ENCODE peak calls at places on chromosomes 1 and 21, in five cellular contexts. L is IMR-90, E is body of pancreas, H is tibial nerve, U is transverse colon. P is an unnamed sample. For H3K4me1, the result is how much of the 10 kb centered on the place peaks cover.

GRCh38 chr1:108893141-108893530 is 16.4 kb downstream of the GPSM2 start:
- DNase-seq in L (peak), E (no peak), H (no peak), U (no peak), P (no peak)

GRCh38 chr1:67273591-67273990 is 34.1 kb upstream of the IL12RB2 start:
- DNase-seq in L (no peak), E (no peak), H (no peak), U (no peak), P (no peak)

GRCh38 chr1:85494074-85494956 is 29.4 kb upstream of the DDAH1 start:
- DNase-seq in L (no peak), E (no peak), H (no peak), U (no peak), P (no peak)

GRCh38 chr1:88779880-88780279 is 95.8 kb downstream of the PKN2 start:
- DNase-seq in L (no peak), E (no peak), H (no peak), U (no peak), P (no peak)

GRCh38 chr1:8871539-8871935 is 6.9 kb downstream of the ENO1 start:
- DNase-seq in L (no peak), E (peak), H (no peak), U (peak), P (no peak)

GRCh38 chr1:95169544-95169943 is 52.4 kb downstream of the TLCD4 start:
- DNase-seq in L (no peak), E (no peak), H (no peak), U (no peak), P (no peak)

GRCh38 chr1:33610391-33610790 is 137.9 kb downstream of the ZSCAN20 start:
- DNase-seq in L (no peak), E (no peak), H (no peak), U (no peak), P (no peak)

GRCh38 chr1:39802496-39803260 is 14.0 kb upstream of the BMP8B start:
- DNase-seq in L (no peak), E (no peak), H (no peak), U (no peak), P (no peak)

GRCh38 chr1:44531785-44532566 is 126.9 kb downstream of the RNF220 start:
- DNase-seq in L (peak), E (no peak), H (no peak), U (no peak), P (no peak)

GRCh38 chr1:4708853-4709507 is 54.6 kb downstream of the AJAP1 start:
- DNase-seq in L (no peak), E (no peak), H (no peak), U (no peak), P (no peak)

GRCh38 chr1:213507472-213508223 is 456.6 kb downstream of the RPS6KC1 start:
- DNase-seq in L (no peak), E (no peak), H (no peak), U (no peak), P (no peak)

GRCh38 chr1:145889722-145890121 is 4.1 kb upstream of the ANKRD35 start:
- DNase-seq in L (no peak), E (no peak), H (no peak), U (no peak), P (no peak)

GRCh38 chr1:42157667-42158066 is 4.5 kb downstream of the GUCA2B start:
- DNase-seq in L (no peak), E (no peak), H (no peak), U (no peak), P (no peak)

GRCh38 chr1:203512830-203513578 is 19.1 kb downstream of the OPTC start:
- DNase-seq in L (peak), E (no peak), H (no peak), U (peak), P (peak)

GRCh38 chr21:36113647-36114428 is 21.0 kb upstream of the CBR3 start:
- DNase-seq in L (no peak), E (no peak), H (no peak), U (peak), P (peak)

GRCh38 chr1:172449585-172450523 is 6.0 kb upstream of the PIGC start:
- DNase-seq in L (peak), E (peak), H (no peak), U (peak), P (no peak)

GRCh38 chr1:223358826-223359225 is 5.2 kb downstream of the SUSD4 start:
- DNase-seq in L (no peak), E (no peak), H (no peak), U (no peak), P (no peak)

GRCh38 chr21:31310750-31311149 is 33.3 kb downstream of the TIAM1 start:
- DNase-seq in L (peak), E (no peak), H (no peak), U (no peak), P (peak)

GRCh38 chr1:44031900-44032817 is 897 bp upstream of the SLC6A9 start:
- DNase-seq in L (peak), E (peak), H (no peak), U (peak), P (no peak)

GRCh38 chr1:110309768-110310167 is 29.4 kb upstream of the RBM15 start:
- DNase-seq in L (peak), E (no peak), H (no peak), U (no peak), P (no peak)

GRCh38 chr21:38913120-38913975 is 107.6 kb downstream of the ETS2 start:
- DNase-seq in L (peak), E (peak), H (peak), U (peak), P (peak)

GRCh38 chr1:44801491-44802305 is 1.5 kb downstream of the PLK3 start:
- DNase-seq in L (no peak), E (peak), H (no peak), U (peak), P (no peak)

GRCh38 chr1:64942118-64942517 is 24.2 kb downstream of the JAK1 start:
- DNase-seq in L (no peak), E (no peak), H (no peak), U (no peak), P (no peak)

GRCh38 chr1:228972576-228972975 is 237.3 kb downstream of the RHOU start:
- DNase-seq in L (no peak), E (no peak), H (no peak), U (no peak), P (no peak)

GRCh38 chr1:93591833-93592635 is 89.6 kb downstream of the BCAR3 start:
- DNase-seq in L (no peak), E (peak), H (no peak), U (peak), P (peak)
- TF ChIP-seq POLR2A in L (no peak), E (no peak), H (no peak), U (peak), P (no peak)

DNA sequence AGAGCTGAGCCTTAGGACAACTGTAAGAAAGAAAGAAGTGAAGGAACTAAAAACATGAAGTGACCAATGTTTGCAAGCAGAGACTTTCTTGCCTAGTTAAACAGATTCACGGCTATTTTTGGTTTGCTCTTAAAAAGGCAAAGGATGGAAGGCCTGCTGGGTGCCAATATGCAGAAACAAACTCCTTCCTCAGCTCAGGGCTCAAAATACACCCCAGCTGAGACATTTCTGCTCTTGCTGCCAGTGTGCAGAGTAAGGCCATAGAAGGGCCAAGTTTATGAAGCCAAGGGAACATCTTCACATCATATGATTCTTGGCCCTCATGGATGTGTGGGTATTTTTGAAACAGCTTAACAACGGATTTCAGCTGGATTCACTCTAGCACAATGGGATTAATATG is 70.8 kb downstream of the CAPZB start:
- DNase-seq in L (no peak), E (no peak), H (no peak), U (no peak), P (no peak)
- H3K4me1 ChIP-seq in L (under half), E (under half), H (under half), U (half or more), P (under half)

DNA sequence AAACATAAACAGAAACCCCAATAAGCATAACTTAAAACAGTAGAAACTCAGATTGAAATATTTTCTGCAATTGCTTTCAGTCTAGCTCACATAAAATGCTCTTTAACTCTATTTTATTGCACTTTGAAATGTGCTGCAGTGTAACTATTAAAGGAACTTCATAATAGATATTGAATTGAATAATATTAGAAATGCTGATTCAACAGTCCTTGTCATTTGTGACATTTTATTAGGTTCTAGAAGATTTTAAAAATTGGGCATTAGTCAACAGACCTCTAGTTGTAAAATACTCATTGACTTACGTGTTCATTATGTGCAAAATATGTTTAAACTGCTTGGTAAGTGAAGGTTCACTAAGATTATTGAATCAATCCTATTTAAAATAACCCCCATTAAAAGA is 1422.3 kb downstream of the PLA2G4A start:
- DNase-seq in L (no peak), E (no peak), H (no peak), U (no peak), P (no peak)
- H3K27ac ChIP-seq in L (no peak), E (no peak), H (no peak), U (no peak), P (no peak)

GRCh38 chr1:21668232-21669032 is 725 bp downstream of the RAP1GAP start:
- DNase-seq in L (no peak), E (peak), H (no peak), U (no peak), P (no peak)

GRCh38 chr1:21670956-21671902 is 2.1 kb upstream of the RAP1GAP start:
- DNase-seq in L (no peak), E (no peak), H (no peak), U (no peak), P (no peak)

GRCh38 chr1:21670059-21670881 is 1.1 kb upstream of the RAP1GAP start:
- DNase-seq in L (no peak), E (no peak), H (no peak), U (no peak), P (no peak)

GRCh38 chr1:21669033-21669286 is 197 bp downstream of the RAP1GAP start:
- DNase-seq in L (no peak), E (no peak), H (no peak), U (no peak), P (no peak)

DNA sequence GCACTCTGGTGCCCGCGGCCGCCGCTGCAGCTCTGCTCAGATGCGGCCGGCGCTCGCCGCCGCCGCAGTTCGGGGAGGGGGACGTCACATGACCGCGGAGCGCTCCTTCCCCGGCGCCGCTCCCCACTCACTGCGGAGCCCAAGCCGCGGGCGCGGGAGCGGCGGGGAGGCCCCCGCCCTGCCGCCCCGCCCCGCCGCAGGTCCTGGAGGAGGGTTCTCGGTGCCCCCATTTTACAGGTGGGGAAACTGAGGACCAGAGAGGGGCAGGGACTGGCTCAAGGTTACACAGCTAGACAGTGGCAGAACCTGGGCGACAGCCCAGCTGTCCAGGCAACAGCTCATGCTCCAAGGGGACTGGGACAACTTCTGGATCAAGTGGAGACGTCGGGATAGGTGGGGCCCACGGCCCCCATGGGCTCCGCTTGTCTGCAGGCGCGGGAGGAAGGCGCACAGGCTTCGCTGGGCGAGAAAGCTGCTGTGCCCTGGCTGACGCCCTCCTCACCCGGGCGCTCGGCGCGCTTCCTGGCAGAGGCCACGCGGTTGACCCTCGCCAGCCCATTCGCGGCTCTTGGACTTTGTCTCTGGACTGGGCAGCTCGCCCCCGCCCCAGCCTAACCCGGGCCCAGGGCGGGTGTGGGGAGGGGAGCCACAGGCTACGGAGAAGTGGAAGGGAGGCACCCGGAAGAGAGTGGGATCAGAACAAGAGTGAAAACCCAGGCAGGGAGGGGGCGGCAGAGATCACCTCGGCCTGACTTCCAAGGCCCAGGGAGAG is at the start of gene RAP1GAP:
- DNase-seq in L (no peak), E (peak), H (no peak), U (peak), P (peak)
- TF ChIP-seq POLR2A in L (no peak), E (peak), H (no peak), U (no peak), P (no peak)

GRCh38 chr1:154714638-154715037 is 106.7 kb upstream of the ADAR start:
- DNase-seq in L (peak), E (no peak), H (no peak), U (peak), P (no peak)

GRCh38 chr1:154716012-154716411 is 108.0 kb upstream of the ADAR start:
- DNase-seq in L (no peak), E (no peak), H (no peak), U (no peak), P (no peak)

GRCh38 chr1:154714070-154714623 is 106.2 kb upstream of the ADAR start:
- DNase-seq in L (no peak), E (no peak), H (no peak), U (no peak), P (no peak)

GRCh38 chr1:154716614-154717372 is 108.8 kb upstream of the ADAR start:
- DNase-seq in L (no peak), E (no peak), H (no peak), U (no peak), P (no peak)

DNA sequence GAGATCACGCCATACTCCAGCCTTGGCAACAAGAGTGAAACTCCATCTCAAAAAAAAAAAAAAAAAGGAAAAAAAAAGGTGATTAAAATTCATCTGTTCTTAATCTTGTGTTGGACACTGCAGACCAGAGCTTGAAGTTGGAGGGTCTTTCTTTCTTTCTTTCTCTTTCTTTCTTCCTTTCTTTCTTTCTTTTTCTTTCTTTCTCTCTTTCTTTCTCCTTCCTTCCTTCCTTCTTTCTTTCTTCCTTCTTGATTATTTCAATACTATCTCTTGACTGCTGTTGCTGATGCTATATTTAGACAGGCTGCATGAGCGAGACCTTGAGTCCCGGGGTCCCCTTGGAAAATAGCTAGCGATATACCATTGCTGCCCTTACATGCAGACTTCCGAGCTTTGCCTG is 107.4 kb upstream of the ADAR start:
- DNase-seq in L (no peak), E (no peak), H (no peak), U (no peak), P (no peak)
- H3K4me1 ChIP-seq in L (under half), E (under half), H (under half), U (under half), P (under half)

GRCh38 chr21:15682182-15682895 is 47.4 kb upstream of the USP25 start:
- DNase-seq in L (peak), E (no peak), H (no peak), U (no peak), P (no peak)
- H3K27ac ChIP-seq in L (peak), E (no peak), H (no peak), U (no peak), P (no peak)

GRCh38 chr1:159914252-159915018 is 10.9 kb downstream of the TAGLN2 start:
- DNase-seq in L (no peak), E (peak), H (no peak), U (no peak), P (no peak)

GRCh38 chr1:159916240-159917051 is 8.9 kb downstream of the TAGLN2 start:
- DNase-seq in L (peak), E (peak), H (no peak), U (no peak), P (no peak)

GRCh38 chr1:159911668-159912067 is 11.7 kb upstream of the CFAP45 start:
- DNase-seq in L (no peak), E (no peak), H (no peak), U (no peak), P (no peak)

GRCh38 chr1:159915571-159916239 is 9.6 kb downstream of the TAGLN2 start:
- DNase-seq in L (no peak), E (no peak), H (no peak), U (no peak), P (no peak)

GRCh38 chr1:159913451-159914192 is 11.7 kb downstream of the TAGLN2 start:
- DNase-seq in L (no peak), E (peak), H (no peak), U (no peak), P (peak)
- TF ChIP-seq POLR2A in L (no peak), E (no peak), H (no peak), U (no peak), P (no peak)

GRCh38 chr1:153465728-153466625 is 5.5 kb upstream of the S100A7 start:
- DNase-seq in L (peak), E (peak), H (peak), U (peak), P (no peak)
- H3K4me1 ChIP-seq in L (under half), E (under half), H (under half), U (under half), P (under half)

GRCh38 chr1:16960560-16961296 is 19.7 kb downstream of the MFAP2 start:
- DNase-seq in L (peak), E (peak), H (peak), U (peak), P (peak)
- H3K27ac ChIP-seq in L (no peak), E (peak), H (no peak), U (peak), P (peak)

GRCh38 chr1:226734611-226735153 is 4.4 kb downstream of the ITPKB start:
- DNase-seq in L (no peak), E (no peak), H (no peak), U (no peak), P (no peak)

GRCh38 chr1:226735576-226735975 is 3.5 kb downstream of the ITPKB start:
- DNase-seq in L (no peak), E (no peak), H (no peak), U (no peak), P (no peak)

GRCh38 chr1:226736908-226737818 is 1.9 kb downstream of the ITPKB start:
- DNase-seq in L (peak), E (no peak), H (no peak), U (peak), P (peak)

GRCh38 chr1:226737819-226738420 is 1.2 kb downstream of the ITPKB start:
- DNase-seq in L (peak), E (peak), H (peak), U (peak), P (peak)

GRCh38 chr1:226736001-226736907 is 2.8 kb downstream of the ITPKB start:
- DNase-seq in L (no peak), E (no peak), H (no peak), U (peak), P (no peak)
- TF ChIP-seq POLR2A in L (no peak), E (no peak), H (no peak), U (no peak), P (no peak)

P was measured in prostate gland.